ENCODE peak calls at places on chromosomes 1 and 21, in eight cellular contexts. O, C, V, G, Z, F, B and E are unnamed samples.

GRCh38 chr21:37461494-37461893 is 94.9 kb downstream of the DYRK1A start:
- DNase-seq in O (peak; percentile 33), V (no peak), B (peak; percentile 33), Z (no peak), G (no peak), C (no peak), F (no peak), E (no peak)

GRCh38 chr1:53946252-53947171 is at the start of gene LRRC42:
- DNase-seq in F (peak; percentile 69), C (no peak), V (no peak), B (no peak), G (no peak), O (no peak), Z (no peak), E (no peak)

GRCh38 chr1:71593523-71593922 is 512.7 kb upstream of the ZRANB2 start:
- DNase-seq in Z (no peak), V (no peak), F (no peak), O (peak; percentile 1), G (no peak), B (no peak), C (no peak), E (no peak)

GRCh38 chr1:229952135-229952534 is 114.9 kb upstream of the GALNT2 start:
- DNase-seq in B (no peak), C (no peak), V (no peak), F (no peak), Z (no peak), O (no peak), G (no peak), E (no peak)

GRCh38 chr1:36425791-36426190 is 24.5 kb downstream of the OSCP1 start:
- DNase-seq in G (no peak), V (no peak), Z (no peak), B (no peak), F (no peak), O (peak; percentile 25), C (no peak), E (no peak)

GRCh38 chr1:239861985-239862384 is 229.7 kb upstream of the FMN2 start:
- DNase-seq in Z (no peak), G (no peak), C (no peak), O (no peak), V (no peak), B (no peak), F (no peak), E (no peak)

GRCh38 chr1:72489801-72490200 is 207.5 kb upstream of the NEGR1 start:
- DNase-seq in Z (no peak), B (no peak), O (no peak), V (no peak), F (no peak), G (no peak), C (no peak), E (no peak)

GRCh38 chr1:87473203-87473661 is 144.6 kb downstream of the LMO4 start:
- DNase-seq in G (no peak), Z (no peak), B (no peak), C (no peak), V (no peak), F (no peak), O (no peak), E (no peak)

GRCh38 chr1:151946366-151946764 is 37.1 kb upstream of the THEM4 start:
- DNase-seq in Z (no peak), V (no peak), G (no peak), B (no peak), F (no peak), O (no peak), C (no peak), E (no peak)

GRCh38 chr1:223707270-223708000 is 4.9 kb upstream of the CAPN2 start:
- DNase-seq in B (no peak), C (peak; percentile 84), V (peak; percentile 93), Z (peak; percentile 61), F (peak; percentile 79), O (peak; percentile 100), G (peak; percentile 72), E (no peak)

GRCh38 chr1:18882511-18882910 is 19.8 kb downstream of the ALDH4A1 start:
- DNase-seq in C (peak; percentile 54), F (no peak), B (no peak), Z (no peak), O (peak; percentile 45), V (no peak), G (no peak), E (no peak)

GRCh38 chr1:18486195-18486594 is 5.5 kb downstream of the KLHDC7A start:
- DNase-seq in G (no peak), O (no peak), C (no peak), Z (no peak), V (no peak), B (no peak), F (no peak), E (no peak)

GRCh38 chr1:94679336-94680007 is 137.9 kb upstream of the F3 start:
- DNase-seq in Z (no peak), B (no peak), O (no peak), V (no peak), C (peak; percentile 77), G (no peak), F (peak; percentile 61), E (no peak)

GRCh38 chr1:6180215-6180577 is at the start of gene CHD5:
- DNase-seq in Z (no peak), F (no peak), C (peak; percentile 61), O (no peak), B (no peak), V (no peak), G (no peak), E (no peak)

GRCh38 chr1:243264718-243265117 is 8.9 kb downstream of the SDCCAG8 start:
- DNase-seq in Z (no peak), F (no peak), B (no peak), G (no peak), C (no peak), O (peak; percentile 91), V (no peak), E (no peak)

GRCh38 chr1:193729429-193729828 is 543.0 kb upstream of the B3GALT2 start:
- DNase-seq in B (no peak), F (no peak), C (no peak), O (peak; percentile 65), V (no peak), Z (no peak), G (no peak), E (no peak)

GRCh38 chr21:14403681-14404318 is 20.9 kb upstream of the HSPA13 start:
- DNase-seq in O (peak; percentile 45), F (no peak), Z (no peak), V (peak; percentile 13), C (no peak), B (peak; percentile 9), G (no peak), E (peak; percentile 6)

GRCh38 chr21:45108808-45109800 is 34.7 kb downstream of the ADARB1 start:
- DNase-seq in Z (no peak), B (no peak), O (no peak), F (no peak), C (no peak), V (no peak), G (no peak), E (no peak)

GRCh38 chr1:46606255-46606965 is 2.3 kb upstream of the MKNK1 start:
- DNase-seq in F (no peak), O (peak; percentile 25), C (no peak), Z (no peak), G (no peak), V (no peak), B (no peak), E (no peak)

GRCh38 chr1:219179293-219179692 is 5.6 kb downstream of the LYPLAL1 start:
- DNase-seq in C (no peak), F (no peak), V (no peak), B (no peak), O (peak; percentile 26), G (no peak), Z (no peak), E (no peak)

GRCh38 chr1:219810451-219810850 is 117.9 kb downstream of the SLC30A10 start:
- DNase-seq in V (no peak), G (no peak), O (no peak), B (no peak), Z (no peak), F (no peak), C (peak; percentile 25), E (no peak)

GRCh38 chr1:229365574-229365973 is 22.7 kb upstream of the CCSAP start:
- DNase-seq in C (no peak), Z (no peak), O (no peak), G (no peak), V (no peak), F (no peak), B (no peak), E (no peak)

GRCh38 chr1:232571523-232571922 is 58.4 kb downstream of the SIPA1L2 start:
- DNase-seq in V (no peak), F (no peak), G (no peak), B (no peak), C (no peak), Z (no peak), O (peak; percentile 35), E (no peak)

GRCh38 chr1:203744008-203744972 is 20.7 kb upstream of the LAX1 start:
- DNase-seq in B (no peak), O (peak; percentile 32), F (peak; percentile 34), V (no peak), G (peak; percentile 31), C (peak; percentile 69), Z (peak; percentile 63), E (no peak)

GRCh38 chr1:167482184-167482583 is 36.1 kb downstream of the CD247 start:
- DNase-seq in Z (no peak), V (no peak), G (no peak), O (no peak), F (no peak), C (no peak), B (no peak), E (no peak)

GRCh38 chr21:21907271-21907670 is 909.1 kb downstream of the NCAM2 start:
- DNase-seq in F (no peak), B (no peak), V (no peak), C (peak; percentile 43), G (no peak), O (no peak), Z (no peak), E (no peak)
- TF ChIP-seq POLR2A in F (no peak), B (no peak), V (no peak), C (no peak), G (no peak), O (no peak), Z (no peak), E (no peak)

DNA sequence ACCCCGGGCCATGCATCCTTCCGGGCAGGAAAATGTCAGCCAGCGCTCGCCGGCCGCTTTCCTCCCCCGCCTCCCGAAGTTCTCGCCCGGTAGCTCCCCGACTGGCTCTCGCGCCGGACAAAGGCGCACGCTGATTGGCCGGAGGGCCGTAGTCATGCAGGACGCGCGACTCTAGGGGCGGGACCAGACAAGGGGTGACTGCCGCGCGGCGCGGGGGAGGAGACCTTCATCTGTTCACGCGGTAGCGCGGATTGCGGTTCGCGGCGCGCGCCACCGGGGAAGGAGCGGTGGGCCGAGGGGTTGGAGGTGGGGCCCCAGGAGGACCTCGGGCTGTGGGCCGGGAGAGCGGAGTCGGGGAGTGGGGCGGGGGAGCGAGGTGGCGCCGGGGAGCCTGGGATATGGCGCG is at the start of gene FLVCR1:
- DNase-seq in C (peak; percentile 99), Z (peak; percentile 97), O (peak; percentile 94), B (peak; percentile 79), F (peak; percentile 97), G (peak; percentile 97), V (peak; percentile 87), E (peak; percentile 98)
- TF ChIP-seq POLR2A in C (no peak), Z (peak; percentile 76), O (peak; percentile 79), B (peak; percentile 85), F (peak; percentile 83), G (peak; percentile 21), V (no peak), E (peak; percentile 85)

GRCh38 chr1:154320882-154321608 is at the start of gene AQP10:
- DNase-seq in C (peak; percentile 70), O (peak; percentile 38), Z (no peak), G (peak; percentile 43), B (no peak), V (no peak), F (peak; percentile 40), E (no peak)
- TF ChIP-seq POLR2A in C (no peak), O (no peak), Z (no peak), G (no peak), B (no peak), V (no peak), F (no peak), E (no peak)

GRCh38 chr1:52033190-52034049 is at the start of gene KTI12:
- DNase-seq in C (peak; percentile 93), Z (peak; percentile 76), B (peak; percentile 60), F (peak; percentile 87), V (peak; percentile 73), G (peak; percentile 87), O (peak; percentile 92), E (peak; percentile 76)
- TF ChIP-seq POLR2A in C (no peak), Z (peak; percentile 41), B (peak; percentile 98), F (peak; percentile 82), V (peak; percentile 64), G (no peak), O (peak; percentile 74), E (peak; percentile 76)